ENCODE peak calls at places on chromosomes 12 and 14, in six cellular contexts. Q is IMR-90, P is A549, M is fibroblast of mammary gland, N is GM10248, H is omental fat pad. F is an unnamed sample.

GRCh38 chr12:52314511-52314910 is 6.7 kb downstream of the KRT83 start:
- DNase-seq in Q (no peak), P (no peak), M (no peak), N (no peak), H (no peak), F (no peak)

GRCh38 chr12:103493199-103493598 is 2.6 kb downstream of the C12orf42 start:
- DNase-seq in Q (no peak), P (no peak), M (no peak), N (no peak), H (no peak), F (no peak)

GRCh38 chr12:57342207-57342691 is 88.6 kb downstream of the R3HDM2 start:
- DNase-seq in Q (peak; percentile 54), P (peak; percentile 27), M (peak; percentile 51), N (no peak), H (no peak), F (no peak)

GRCh38 chr14:100784523-100785337 is 41.2 kb upstream of the MEG3 start:
- DNase-seq in Q (no peak), P (no peak), M (no peak), N (no peak), H (no peak), F (no peak)

GRCh38 chr12:26156201-26156871 is 31.5 kb upstream of the BHLHE41 start:
- DNase-seq in Q (no peak), P (no peak), M (no peak), N (peak; percentile 68), H (no peak), F (no peak)

GRCh38 chr12:505221-505620 is 45.5 kb downstream of the B4GALNT3 start:
- DNase-seq in Q (no peak), P (no peak), M (no peak), N (no peak), H (no peak), F (no peak)

GRCh38 chr14:89368490-89369477 is 48.2 kb downstream of the FOXN3 start:
- DNase-seq in Q (no peak), P (no peak), M (no peak), N (no peak), H (no peak), F (no peak)

GRCh38 chr14:57725399-57726077 is 140.4 kb downstream of the SLC35F4 start:
- DNase-seq in Q (no peak), P (no peak), M (peak; percentile 84), N (no peak), H (no peak), F (no peak)

GRCh38 chr14:92938235-92938875 is 15.4 kb downstream of the CHGA start:
- DNase-seq in Q (no peak), P (no peak), M (no peak), N (no peak), H (no peak), F (no peak)

GRCh38 chr14:92362781-92363235 is 39.8 kb downstream of the SLC24A4 start:
- DNase-seq in Q (peak; percentile 13), P (peak; percentile 32), M (peak; percentile 59), N (no peak), H (peak; percentile 27), F (no peak)

GRCh38 chr12:68451261-68452091 is 119.3 kb upstream of the MDM1 start:
- DNase-seq in Q (peak; percentile 89), P (no peak), M (peak; percentile 82), N (peak; percentile 22), H (peak; percentile 28), F (no peak)

GRCh38 chr12:91951571-91951970 is 194.1 kb downstream of the BTG1 start:
- DNase-seq in Q (peak; percentile 56), P (peak; percentile 6), M (peak; percentile 32), N (no peak), H (no peak), F (no peak)

GRCh38 chr12:51821423-51822260 is 26.9 kb downstream of the FIGNL2 start:
- DNase-seq in Q (no peak), P (no peak), M (no peak), N (no peak), H (no peak), F (no peak)

GRCh38 chr12:125093681-125094025 is 28.4 kb downstream of the AACS start:
- DNase-seq in Q (no peak), P (no peak), M (no peak), N (no peak), H (no peak), F (no peak)

GRCh38 chr12:125092108-125092871 is 27.1 kb downstream of the AACS start:
- DNase-seq in Q (no peak), P (no peak), M (peak; percentile 6), N (no peak), H (no peak), F (no peak)

GRCh38 chr12:125091401-125091800 is 26.2 kb downstream of the AACS start:
- DNase-seq in Q (no peak), P (no peak), M (no peak), N (no peak), H (no peak), F (no peak)

GRCh38 chr12:125090437-125090836 is 25.2 kb downstream of the AACS start:
- DNase-seq in Q (no peak), P (no peak), M (no peak), N (no peak), H (no peak), F (no peak)

GRCh38 chr12:125092872-125093680 is 27.8 kb downstream of the AACS start:
- DNase-seq in Q (peak; percentile 66), P (no peak), M (peak; percentile 69), N (no peak), H (no peak), F (no peak)
- TF ChIP-seq CTCF in Q (peak; percentile 3), P (no peak), M (no peak), N (no peak), H (no peak), F (no peak)

GRCh38 chr14:93999573-93999972 is 2.5 kb downstream of the CCDC197 start:
- DNase-seq in Q (no peak), P (no peak), M (no peak), N (no peak), H (no peak), F (no peak)
- TF ChIP-seq CTCF in Q (no peak), P (no peak), M (no peak), N (no peak), H (no peak), F (no peak)

GRCh38 chr12:74538491-74539258 is 1.0 kb downstream of the ATXN7L3B start:
- DNase-seq in Q (no peak), P (no peak), M (peak; percentile 22), N (peak; percentile 20), H (no peak), F (no peak)
- TF ChIP-seq CTCF in Q (no peak), P (no peak), M (no peak), N (no peak), H (no peak), F (no peak)

GRCh38 chr12:115452751-115453281 is 768.8 kb upstream of the TBX3 start:
- DNase-seq in Q (no peak), P (no peak), M (no peak), N (no peak), H (no peak), F (no peak)

GRCh38 chr12:115457798-115458197 is 773.8 kb upstream of the TBX3 start:
- DNase-seq in Q (no peak), P (no peak), M (no peak), N (no peak), H (no peak), F (no peak)

GRCh38 chr12:115461401-115461800 is 777.4 kb upstream of the TBX3 start:
- DNase-seq in Q (no peak), P (no peak), M (no peak), N (no peak), H (no peak), F (no peak)

GRCh38 chr12:115455268-115455681 is 771.3 kb upstream of the TBX3 start:
- DNase-seq in Q (no peak), P (no peak), M (no peak), N (no peak), H (no peak), F (no peak)

GRCh38 chr12:115456946-115457689 is 773.1 kb upstream of the TBX3 start:
- DNase-seq in Q (no peak), P (peak; percentile 28), M (no peak), N (no peak), H (no peak), F (no peak)
- TF ChIP-seq CTCF in Q (no peak), P (peak; percentile 32), M (no peak), N (peak; percentile 8), H (no peak), F (peak; percentile 32)

F was measured in type B pancreatic cell.